ENCODE peak calls at places on chromosomes 3 and 15, in four cellular contexts. I, Y, D and C are unnamed samples.

GRCh38 chr3:8445861-8446260 is 55.8 kb upstream of the LMCD1 start:
- DNase-seq in I (no peak), Y (no peak), D (no peak), C (peak; percentile 88)

GRCh38 chr3:65597225-65597951 is 441.3 kb downstream of the MAGI1 start:
- DNase-seq in I (no peak), Y (no peak), D (peak; percentile 24), C (peak; percentile 49)

GRCh38 chr15:60255390-60255789 is 142.4 kb downstream of the ANXA2 start:
- DNase-seq in I (no peak), Y (no peak), D (no peak), C (no peak)

GRCh38 chr3:186315581-186316354 is 46.3 kb downstream of the DGKG start:
- DNase-seq in I (no peak), Y (no peak), D (no peak), C (no peak)

GRCh38 chr3:176431073-176431472 is 766.2 kb downstream of the TBL1XR1 start:
- DNase-seq in I (no peak), Y (no peak), D (no peak), C (no peak)

GRCh38 chr3:10448544-10448943 is 56.8 kb downstream of the ATP2B2 start:
- DNase-seq in I (no peak), Y (no peak), D (no peak), C (no peak)

GRCh38 chr3:19934098-19934566 is at the start of gene EFHB:
- DNase-seq in I (no peak), Y (no peak), D (peak; percentile 66), C (no peak)

GRCh38 chr3:159189994-159190669 is 388.3 kb downstream of the MFSD1 start:
- DNase-seq in I (no peak), Y (no peak), D (no peak), C (peak; percentile 15)

GRCh38 chr15:80003171-80003570 is 32.2 kb upstream of the BCL2A1 start:
- DNase-seq in I (no peak), Y (no peak), D (no peak), C (no peak)

DNA sequence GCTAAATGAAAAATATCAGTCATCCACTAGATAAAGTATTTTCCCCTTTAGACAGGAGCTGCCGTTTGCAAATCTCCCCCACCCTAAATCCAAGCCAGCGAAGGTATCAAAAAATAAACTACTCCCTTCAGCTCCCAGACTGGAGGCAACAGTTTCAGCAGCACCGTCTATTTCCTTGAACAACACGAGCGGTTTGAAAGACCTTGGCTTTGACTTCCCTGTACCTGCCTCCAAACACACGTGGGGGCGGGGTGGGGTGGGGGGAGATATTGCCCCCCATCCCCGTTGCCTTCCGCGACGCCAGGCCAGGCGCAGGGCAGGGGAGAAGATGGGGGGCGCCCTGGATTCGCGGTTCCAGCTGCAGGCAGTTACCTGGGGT is 804 bp upstream of the CACNA1D start:
- DNase-seq in I (no peak), Y (no peak), D (peak; percentile 27), C (no peak)
- H3K4me3 ChIP-seq in I (no peak overlapping the region), Y (peak overlapping the region; percentile 58), D (peak overlapping the region; percentile 70), C (no peak overlapping the region)

DNA sequence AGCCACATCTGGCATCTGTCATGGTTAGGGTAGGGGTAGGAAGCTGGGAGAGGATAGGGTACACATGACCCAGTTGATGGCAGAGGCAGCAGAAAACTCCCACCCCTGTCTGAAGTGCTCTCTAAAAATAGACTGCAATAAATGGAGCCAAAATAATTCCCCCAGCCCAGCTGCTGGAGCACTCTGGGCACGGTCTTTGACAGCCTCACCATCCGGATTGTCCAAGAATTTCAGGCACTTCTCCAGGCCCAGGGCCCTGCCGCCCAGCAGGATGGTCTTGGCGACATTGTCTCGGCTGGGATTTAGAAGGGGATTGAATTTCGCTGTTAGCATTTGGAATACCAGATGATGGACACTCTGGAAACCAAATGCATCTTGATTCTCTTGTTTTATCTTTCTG is 103.7 kb downstream of the IQSEC1 start:
- DNase-seq in I (no peak), Y (no peak), D (peak; percentile 74), C (no peak)
- H3K4me1 ChIP-seq in I (peaks cover 52% of the 10 kb centered on the region), Y (peaks cover 65% of the 10 kb centered on the region), D (peaks cover 34% of the 10 kb centered on the region), C (peaks cover 21% of the 10 kb centered on the region)

DNA sequence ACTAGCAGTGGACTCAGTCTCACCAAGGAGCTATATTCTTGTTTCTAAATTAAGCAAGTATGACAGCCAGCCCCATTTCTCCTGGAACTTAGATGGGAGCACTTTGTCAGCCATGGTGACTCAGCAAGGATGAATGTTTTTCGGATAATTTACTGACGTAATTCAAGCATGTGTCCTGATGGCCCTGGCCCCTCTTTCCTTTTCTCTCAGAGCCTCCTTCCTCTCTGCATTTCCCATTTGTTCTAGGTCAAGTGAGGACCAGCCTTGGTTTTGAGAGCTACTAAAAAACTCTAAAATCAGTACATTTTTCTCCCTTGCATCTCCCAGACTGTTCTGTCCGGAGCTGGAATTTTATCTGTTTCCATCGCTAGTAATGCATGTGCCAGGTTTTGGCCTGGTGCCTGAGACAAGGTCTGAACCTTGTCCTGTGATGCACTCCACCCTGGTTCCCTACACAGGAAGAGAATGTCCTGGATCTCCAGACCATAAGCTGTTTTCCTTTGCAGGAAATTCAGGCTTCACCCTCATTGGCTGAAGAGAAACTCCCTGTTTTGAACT is 256.6 kb upstream of the ROPN1 start:
- DNase-seq in I (no peak), Y (peak; percentile 54), D (no peak), C (peak; percentile 74)
- H3K4me3 ChIP-seq in I (no peak overlapping the region), Y (no peak overlapping the region), D (no peak overlapping the region), C (peak overlapping the region; percentile 43)

DNA sequence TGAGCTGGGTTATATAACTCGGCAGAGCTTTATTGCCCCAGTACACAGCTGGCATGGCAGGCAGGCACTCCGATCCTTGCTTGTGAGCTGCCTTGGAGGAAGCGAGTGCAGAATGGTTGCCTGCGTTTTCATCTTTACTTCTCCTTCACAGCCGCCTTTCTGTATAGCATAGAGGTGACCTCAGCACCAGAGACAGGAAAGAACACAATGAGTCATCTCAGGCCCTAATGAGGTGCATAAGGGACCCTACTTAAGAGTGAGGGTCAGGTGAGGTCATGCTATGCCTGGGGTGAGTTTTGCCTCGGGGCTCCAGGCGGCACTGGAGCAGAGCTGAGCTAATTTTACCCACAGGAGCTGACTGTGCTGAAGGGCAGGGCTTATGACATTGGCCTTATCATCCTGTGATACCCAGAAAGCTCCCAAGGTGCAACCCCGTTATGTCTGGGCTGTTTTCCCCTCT is 43.5 kb downstream of the LPP start:
- DNase-seq in I (no peak), Y (no peak), D (peak; percentile 64), C (no peak)
- H3K4me1 ChIP-seq in I (no peaks in the 10 kb centered on the region), Y (peaks cover 48% of the 10 kb centered on the region), D (peaks cover 24% of the 10 kb centered on the region), C (peaks cover 6% of the 10 kb centered on the region)

GRCh38 chr15:100307241-100307855 is 34.4 kb downstream of the ADAMTS17 start:
- DNase-seq in I (no peak), Y (no peak), D (no peak), C (no peak)

GRCh38 chr15:100308222-100309007 is 33.4 kb downstream of the ADAMTS17 start:
- DNase-seq in I (no peak), Y (peak; percentile 42), D (no peak), C (no peak)

GRCh38 chr15:100309109-100309983 is 32.4 kb downstream of the ADAMTS17 start:
- DNase-seq in I (no peak), Y (no peak), D (no peak), C (no peak)

GRCh38 chr15:100309984-100310291 is 31.8 kb downstream of the ADAMTS17 start:
- DNase-seq in I (no peak), Y (no peak), D (no peak), C (no peak)

DNA sequence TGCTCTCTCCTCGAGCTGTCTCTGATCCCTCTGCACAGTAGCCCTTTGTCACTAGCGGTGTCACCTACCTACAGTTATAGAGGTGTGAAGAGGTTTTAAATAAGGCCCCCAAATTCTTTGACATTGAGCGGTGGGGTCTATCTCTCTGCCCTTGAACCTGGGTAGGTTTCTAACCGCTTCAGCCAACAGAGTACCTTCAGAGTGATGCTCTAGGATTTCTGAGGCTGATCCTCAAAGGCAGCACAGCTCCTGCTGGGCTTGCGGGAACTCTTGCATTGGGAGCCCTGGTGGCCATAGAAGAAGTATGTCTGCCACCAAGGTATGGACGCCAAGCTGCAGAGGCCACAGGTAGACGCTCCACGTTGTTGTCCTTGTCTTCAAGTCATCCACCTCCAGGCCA is 35.7 kb downstream of the ADAMTS17 start:
- DNase-seq in I (no peak), Y (no peak), D (no peak), C (no peak)
- H3K4me3 ChIP-seq in I (no peak overlapping the region), Y (no peak overlapping the region), D (no peak overlapping the region), C (no peak overlapping the region)

GRCh38 chr3:30342319-30343060 is 263.9 kb upstream of the TGFBR2 start:
- DNase-seq in I (no peak), Y (no peak), D (no peak), C (peak; percentile 95)
- H3K4me1 ChIP-seq in I (peaks cover 5% of the 10 kb centered on the region), Y (peaks cover 17% of the 10 kb centered on the region), D (no peaks in the 10 kb centered on the region), C (peaks cover 41% of the 10 kb centered on the region)

GRCh38 chr3:32867954-32868353 is 50.2 kb downstream of the TRIM71 start:
- DNase-seq in I (no peak), Y (no peak), D (no peak), C (no peak)
- H3K4me3 ChIP-seq in I (no peak overlapping the region), Y (no peak overlapping the region), D (no peak overlapping the region), C (no peak overlapping the region)

GRCh38 chr3:184635774-184636173 is 74.2 kb downstream of the EPHB3 start:
- DNase-seq in I (no peak), Y (no peak), D (no peak), C (no peak)
- H3K4me1 ChIP-seq in I (peaks cover 22% of the 10 kb centered on the region), Y (no peaks in the 10 kb centered on the region), D (peaks cover 63% of the 10 kb centered on the region), C (no peaks in the 10 kb centered on the region)

GRCh38 chr3:194483850-194484249 is 3.0 kb downstream of the ATP13A3 start:
- DNase-seq in I (no peak), Y (no peak), D (no peak), C (no peak)

GRCh38 chr3:194485876-194486539 is 794 bp downstream of the ATP13A3 start:
- DNase-seq in I (peak; percentile 56), Y (peak; percentile 50), D (peak; percentile 24), C (peak; percentile 68)

GRCh38 chr3:194486540-194487288 is at the start of gene ATP13A3:
- DNase-seq in I (peak; percentile 92), Y (peak; percentile 92), D (peak; percentile 93), C (peak; percentile 97)

GRCh38 chr3:194485471-194485875 is 1.3 kb downstream of the ATP13A3 start:
- DNase-seq in I (no peak), Y (no peak), D (no peak), C (peak; percentile 59)

DNA sequence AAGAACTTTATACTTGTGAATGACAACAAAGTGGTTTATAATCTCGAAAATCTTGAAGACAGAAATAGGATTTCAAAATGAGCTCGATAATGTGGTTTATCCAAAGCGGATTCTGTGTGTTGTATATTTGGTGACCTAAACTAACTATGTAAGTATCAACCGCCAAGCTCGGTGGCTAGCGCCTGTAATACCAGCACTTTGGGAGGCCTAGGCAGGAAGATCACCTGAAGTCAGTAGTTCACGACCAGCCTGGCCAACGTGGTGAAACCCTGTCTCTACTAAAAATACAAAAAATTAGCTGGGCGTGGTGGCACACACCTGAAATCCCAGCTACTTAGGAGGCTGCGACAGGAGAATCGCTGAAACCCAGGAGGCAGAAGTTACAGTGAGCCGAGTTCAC is 2.2 kb downstream of the ATP13A3 start:
- DNase-seq in I (no peak), Y (no peak), D (no peak), C (no peak)
- H3K4me3 ChIP-seq in I (no peak overlapping the region), Y (peak overlapping the region; percentile 74), D (peak overlapping the region; percentile 84), C (peak overlapping the region; percentile 97)